ENCODE peak calls at places on chromosomes 16 and 17, in four cellular contexts. N is spleen; Z is activated CD8-positive, alpha-beta T cell treated with anti-CD3 and anti-CD28 coated beads for 36 hours; U is RWPE1. H is an unnamed sample.

GRCh38 chr16:8493885-8494487 is 96.3 kb downstream of the TMEM114 start:
- DNase-seq in U (no peak), N (no peak), Z (no peak), H (no peak)

GRCh38 chr16:49602201-49603041 is 228.8 kb downstream of the C16orf78 start:
- DNase-seq in N (peak; percentile 71), Z (no peak), U (no peak), H (no peak)

GRCh38 chr17:64534187-64534586 is 27.4 kb downstream of the CEP95 start:
- DNase-seq in U (no peak), N (no peak), Z (no peak), H (peak; percentile 3)

GRCh38 chr17:19237389-19238166 is 412 bp downstream of the EPN2 start:
- DNase-seq in Z (peak; percentile 41), U (peak; percentile 34), N (peak; percentile 87), H (peak; percentile 29)

GRCh38 chr17:41492351-41492750 is 2.6 kb upstream of the KRT36 start:
- DNase-seq in Z (no peak), U (no peak), N (no peak), H (no peak)

GRCh38 chr17:49290690-49291326 is 60.2 kb upstream of the PHOSPHO1 start:
- DNase-seq in Z (peak; percentile 39), U (peak; percentile 31), N (no peak), H (peak; percentile 14)

GRCh38 chr17:48011405-48012150 is 26.0 kb downstream of the COPZ2 start:
- DNase-seq in U (peak; percentile 18), N (peak; percentile 66), Z (peak; percentile 68), H (peak; percentile 40)

GRCh38 chr17:36463916-36464764 is 22.3 kb upstream of the ZNHIT3 start:
- DNase-seq in Z (peak; percentile 83), N (peak; percentile 76), U (peak; percentile 94), H (peak; percentile 21)

GRCh38 chr16:4515611-4516233 is 22.9 kb downstream of the CDIP1 start:
- DNase-seq in Z (no peak), N (peak; percentile 59), U (no peak), H (peak; percentile 72)

GRCh38 chr17:2023692-2024571 is 1.2 kb downstream of the RTN4RL1 start:
- DNase-seq in Z (peak; percentile 55), N (no peak), U (peak; percentile 62), H (peak; percentile 24)

GRCh38 chr17:491086-492014 is 138.7 kb upstream of the RPH3AL start:
- DNase-seq in U (no peak), N (peak; percentile 92), Z (no peak), H (peak; percentile 21)

GRCh38 chr16:31074814-31075183 is 577 bp downstream of the ZNF646 start:
- DNase-seq in N (no peak), U (no peak), Z (no peak), H (no peak)

GRCh38 chr16:66551362-66551761 is 1.0 kb upstream of the CKLF start:
- DNase-seq in N (peak; percentile 85), Z (peak; percentile 72), U (no peak), H (peak; percentile 36)

GRCh38 chr16:391885-392335 is 5.1 kb upstream of the NME4 start:
- DNase-seq in N (peak; percentile 88), U (no peak), Z (peak; percentile 95), H (peak; percentile 75)

GRCh38 chr17:78197147-78197830 is 10.1 kb downstream of the AFMID start:
- DNase-seq in U (no peak), Z (no peak), N (no peak), H (no peak)

GRCh38 chr17:27593857-27594255 is 37.1 kb upstream of the LGALS9 start:
- DNase-seq in N (no peak), U (no peak), Z (no peak), H (no peak)

GRCh38 chr17:45976755-45977505 is 22.1 kb upstream of the STH start:
- DNase-seq in N (peak; percentile 52), U (no peak), Z (no peak), H (no peak)

GRCh38 chr17:50452627-50453300 is 15.9 kb downstream of the CHAD start:
- DNase-seq in N (no peak), U (peak; percentile 48), Z (no peak), H (peak; percentile 30)

GRCh38 chr17:54903375-54903774 is 2.7 kb downstream of the TOM1L1 start:
- DNase-seq in Z (no peak), U (no peak), N (no peak), H (no peak)

GRCh38 chr17:1552911-1553310 is 9.7 kb downstream of the PITPNA start:
- DNase-seq in N (peak; percentile 58), U (no peak), Z (no peak), H (peak; percentile 62)

GRCh38 chr17:83091257-83092141 is 12.1 kb downstream of the METRNL start:
- DNase-seq in N (no peak), U (no peak), Z (no peak), H (no peak)

GRCh38 chr17:44254696-44255095 is 13.2 kb downstream of the SLC4A1 start:
- DNase-seq in U (no peak), Z (no peak), N (no peak), H (no peak)

GRCh38 chr16:86297391-86297790 is 212.9 kb upstream of the FOXF1 start:
- DNase-seq in N (no peak), U (no peak), Z (no peak), H (no peak)

GRCh38 chr17:55484575-55484974 is 26.7 kb downstream of the SMIM36 start:
- DNase-seq in U (no peak), Z (no peak), N (no peak), H (no peak)

GRCh38 chr16:79267781-79268180 is 332.8 kb downstream of the MAF start:
- DNase-seq in N (no peak), Z (peak; percentile 66), U (no peak), H (no peak)

GRCh38 chr17:7404737-7405412 is 978 bp upstream of the TMEM256 start:
- DNase-seq in N (peak; percentile 92), Z (no peak), U (no peak), H (no peak)

GRCh38 chr16:14063618-14064581 is 7.2 kb upstream of the MRTFB start:
- DNase-seq in Z (no peak), U (no peak), N (no peak), H (no peak)

DNA sequence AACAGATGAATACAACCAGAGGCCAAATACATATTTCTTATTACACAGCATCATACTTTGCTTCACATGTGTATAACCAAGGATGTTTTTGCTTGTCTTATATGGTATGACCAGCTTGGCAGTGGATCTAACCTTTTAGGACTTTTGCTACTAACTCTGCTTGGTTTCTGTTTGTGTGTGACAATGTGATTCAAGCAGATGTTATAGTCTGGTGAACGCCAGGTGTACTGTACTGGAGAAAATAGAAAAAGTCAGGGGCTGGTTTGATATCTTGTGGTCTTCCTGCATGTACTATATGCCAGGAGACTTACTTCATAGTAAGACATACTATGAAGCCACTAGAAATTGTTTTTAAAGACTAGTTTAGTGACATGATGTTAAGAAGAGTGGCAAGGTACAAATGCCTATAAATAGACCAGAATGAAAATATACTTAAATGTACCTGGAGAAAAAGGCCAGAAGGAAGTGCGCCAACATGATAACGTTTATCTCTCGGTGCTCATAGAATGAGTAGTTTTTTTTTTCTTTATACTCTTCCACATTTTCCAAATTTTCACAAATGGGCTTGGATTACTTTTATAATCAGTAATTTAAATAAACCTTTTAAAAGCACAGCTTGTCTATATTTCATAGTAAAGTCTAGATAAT is 112.2 kb downstream of the PRKCA start:
- DNase-seq in U (no peak), N (no peak), Z (no peak), H (peak; percentile 63)
- TF ChIP-seq CTCF in U (no peak), N (no peak), Z (no peak), H (no peak)

GRCh38 chr17:9839433-9839832 is 13.7 kb downstream of the GLP2R start:
- DNase-seq in N (no peak), U (no peak), Z (no peak), H (no peak)
- TF ChIP-seq CTCF in N (no peak), U (no peak), Z (no peak), H (no peak)

GRCh38 chr16:17412221-17412620 is 58.5 kb downstream of the XYLT1 start:
- DNase-seq in U (no peak), Z (no peak), N (no peak), H (no peak)

GRCh38 chr16:17416461-17417221 is 54.1 kb downstream of the XYLT1 start:
- DNase-seq in Z (peak; percentile 78), U (no peak), N (peak; percentile 86), H (peak; percentile 91)

GRCh38 chr16:17414421-17414820 is 56.3 kb downstream of the XYLT1 start:
- DNase-seq in Z (peak; percentile 64), N (no peak), U (no peak), H (peak; percentile 71)

GRCh38 chr16:17413508-17413907 is 57.3 kb downstream of the XYLT1 start:
- DNase-seq in Z (no peak), N (no peak), U (no peak), H (no peak)

DNA sequence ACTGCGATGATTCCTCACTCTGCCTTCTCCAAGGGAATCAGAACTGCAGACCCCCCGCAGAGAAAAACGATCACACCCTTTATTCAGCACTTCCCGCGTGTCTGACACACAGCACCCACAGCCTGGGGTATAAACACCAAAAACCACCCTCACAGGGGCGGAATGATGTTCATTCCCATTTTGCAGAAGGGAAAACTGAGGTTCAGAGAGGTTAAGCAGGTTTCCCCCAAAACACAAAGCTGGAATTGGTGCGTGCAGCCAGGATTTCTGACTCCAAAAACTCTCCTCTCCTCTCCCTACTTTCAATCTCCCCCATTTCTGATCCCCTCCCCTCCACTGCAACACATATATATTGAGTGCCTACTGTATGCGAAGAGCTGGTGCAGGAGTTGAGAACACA is 55.8 kb downstream of the XYLT1 start:
- DNase-seq in N (no peak), U (no peak), Z (no peak), H (no peak)
- TF ChIP-seq CTCF in N (no peak), U (no peak), Z (no peak), H (no peak)

GRCh38 chr17:67518881-67519280 is 141.8 kb downstream of the PITPNC1 start:
- DNase-seq in Z (no peak), N (no peak), U (no peak), H (no peak)

GRCh38 chr17:67519801-67520251 is 142.7 kb downstream of the PITPNC1 start:
- DNase-seq in N (no peak), Z (no peak), U (no peak), H (no peak)

GRCh38 chr17:67515490-67516088 is 138.5 kb downstream of the PITPNC1 start:
- DNase-seq in U (no peak), Z (no peak), N (no peak), H (no peak)

GRCh38 chr17:67514998-67515397 is 137.9 kb downstream of the PITPNC1 start:
- DNase-seq in Z (no peak), N (no peak), U (no peak), H (peak; percentile 76)

DNA sequence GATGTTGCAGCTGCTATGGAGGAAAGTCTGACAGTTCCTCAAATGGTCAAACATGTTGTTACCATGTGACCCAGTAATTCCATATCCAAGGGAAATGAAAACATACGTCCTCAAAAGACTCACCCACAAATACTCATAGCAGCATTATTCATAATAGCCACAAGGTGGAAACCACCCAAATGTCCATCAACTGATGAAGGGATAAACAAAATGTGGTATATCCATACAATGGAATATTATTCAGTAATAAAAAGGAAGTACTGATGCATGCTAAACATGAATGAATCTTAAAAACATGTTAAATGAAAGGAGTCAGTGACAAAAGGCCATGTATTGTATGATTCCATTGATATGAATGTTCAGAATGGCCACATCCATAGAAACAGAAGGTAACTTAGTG is 140.3 kb downstream of the PITPNC1 start:
- DNase-seq in U (no peak), Z (no peak), N (no peak), H (no peak)
- TF ChIP-seq CTCF in U (no peak), Z (no peak), N (no peak), H (no peak)